ENCODE peak calls at places on chromosomes 11 and 22, in four cellular contexts. Q is neuronal stem cell, J is IMR-90, U is trophoblast cell. D is an unnamed sample.

GRCh38 chr11:96256213-96256580 is 86.8 kb downstream of the MAML2 start:
- DNase-seq in Q (no peak), J (no peak), U (peak; percentile 45), D (no peak)

GRCh38 chr11:8251767-8252295 is 11.8 kb downstream of the LMO1 start:
- DNase-seq in Q (no peak), J (no peak), U (no peak), D (no peak)

GRCh38 chr11:60948251-60948650 is 3.7 kb downstream of the SLC15A3 start:
- DNase-seq in Q (no peak), J (no peak), U (no peak), D (no peak)

GRCh38 chr11:11143849-11144248 is 209.2 kb downstream of the CSNK2A3 start:
- DNase-seq in Q (no peak), J (no peak), U (no peak), D (no peak)

GRCh38 chr11:110897035-110897434 is 184.8 kb upstream of the ARHGAP20 start:
- DNase-seq in Q (no peak), J (peak; percentile 80), U (no peak), D (no peak)

GRCh38 chr11:110601941-110602340 is 110.3 kb downstream of the ARHGAP20 start:
- DNase-seq in Q (no peak), J (no peak), U (no peak), D (no peak)

GRCh38 chr22:35230839-35231584 is 26.3 kb upstream of the HMGXB4 start:
- DNase-seq in Q (no peak), J (no peak), U (no peak), D (no peak)

GRCh38 chr11:130190371-130190881 is 30.8 kb downstream of the ST14 start:
- DNase-seq in Q (no peak), J (no peak), U (no peak), D (no peak)

GRCh38 chr11:113647856-113648255 is 58.3 kb downstream of the TMPRSS5 start:
- DNase-seq in Q (no peak), J (no peak), U (peak; percentile 87), D (no peak)

GRCh38 chr22:49368221-49368975 is 459.3 kb downstream of the BRD1 start:
- DNase-seq in Q (no peak), J (no peak), U (no peak), D (no peak)

GRCh38 chr11:80638296-80638695 is 1197.5 kb upstream of the TENM4 start:
- DNase-seq in Q (no peak), J (no peak), U (peak; percentile 64), D (no peak)

GRCh38 chr11:103659138-103659734 is 377.2 kb upstream of the DDI1 start:
- DNase-seq in Q (no peak), J (no peak), U (peak; percentile 19), D (peak; percentile 60)

GRCh38 chr11:83157755-83158473 is 983 bp downstream of the PCF11 start:
- DNase-seq in Q (peak; percentile 35), J (peak; percentile 33), U (peak; percentile 41), D (peak; percentile 74)

GRCh38 chr11:36404831-36405230 is 105.2 kb downstream of the TRAF6 start:
- DNase-seq in Q (no peak), J (peak; percentile 28), U (no peak), D (no peak)

GRCh38 chr11:62152245-62153086 is 28.7 kb downstream of the INCENP start:
- DNase-seq in Q (no peak), J (no peak), U (no peak), D (no peak)

GRCh38 chr11:9716275-9717039 is 52.6 kb downstream of the SWAP70 start:
- DNase-seq in Q (no peak), J (peak; percentile 83), U (peak; percentile 21), D (no peak)

GRCh38 chr22:36355362-36355761 is 32.4 kb downstream of the MYH9 start:
- DNase-seq in Q (no peak), J (peak; percentile 52), U (no peak), D (no peak)

GRCh38 chr22:41563051-41563711 is 2.4 kb downstream of the CSDC2 start:
- DNase-seq in Q (no peak), J (peak; percentile 85), U (no peak), D (peak; percentile 84)

GRCh38 chr22:35589071-35589735 is 27.9 kb downstream of the MB start:
- DNase-seq in Q (no peak), J (peak; percentile 77), U (peak; percentile 99), D (peak; percentile 98)

GRCh38 chr11:1864831-1865665 is 12.2 kb downstream of the LSP1 start:
- DNase-seq in Q (no peak), J (no peak), U (no peak), D (no peak)

GRCh38 chr11:61091373-61092279 is 10.7 kb upstream of the CD5 start:
- DNase-seq in Q (no peak), J (peak; percentile 12), U (peak; percentile 14), D (peak; percentile 65)

GRCh38 chr11:77322926-77323590 is 21.6 kb upstream of the GDPD4 start:
- DNase-seq in Q (no peak), J (peak; percentile 57), U (peak; percentile 14), D (no peak)

GRCh38 chr11:94754819-94755218 is 13.3 kb upstream of the AMOTL1 start:
- DNase-seq in Q (no peak), J (no peak), U (no peak), D (no peak)

GRCh38 chr22:29200901-29201300 is 4.8 kb upstream of the EMID1 start:
- DNase-seq in Q (no peak), J (no peak), U (no peak), D (no peak)

GRCh38 chr22:29199702-29200400 is 5.8 kb upstream of the EMID1 start:
- DNase-seq in Q (no peak), J (no peak), U (no peak), D (no peak)

GRCh38 chr22:29202231-29203192 is 3.2 kb upstream of the EMID1 start:
- DNase-seq in Q (no peak), J (peak; percentile 55), U (no peak), D (peak; percentile 64)

GRCh38 chr22:29203456-29203855 is 2.2 kb upstream of the EMID1 start:
- DNase-seq in Q (no peak), J (no peak), U (no peak), D (no peak)

GRCh38 chr22:29201722-29202230 is 3.9 kb upstream of the EMID1 start:
- DNase-seq in Q (no peak), J (no peak), U (no peak), D (no peak)
- H3K18ac ChIP-seq in Q (no peak overlapping the region), J (no peak overlapping the region), U (no peak overlapping the region), D (no peak overlapping the region)

GRCh38 chr11:17463795-17464194 is 12.8 kb downstream of the ABCC8 start:
- DNase-seq in Q (no peak), J (no peak), U (no peak), D (no peak)
- H3K4ac ChIP-seq in Q (no peak overlapping the region), J (no peak overlapping the region), U (no peak overlapping the region), D (no peak overlapping the region)

DNA sequence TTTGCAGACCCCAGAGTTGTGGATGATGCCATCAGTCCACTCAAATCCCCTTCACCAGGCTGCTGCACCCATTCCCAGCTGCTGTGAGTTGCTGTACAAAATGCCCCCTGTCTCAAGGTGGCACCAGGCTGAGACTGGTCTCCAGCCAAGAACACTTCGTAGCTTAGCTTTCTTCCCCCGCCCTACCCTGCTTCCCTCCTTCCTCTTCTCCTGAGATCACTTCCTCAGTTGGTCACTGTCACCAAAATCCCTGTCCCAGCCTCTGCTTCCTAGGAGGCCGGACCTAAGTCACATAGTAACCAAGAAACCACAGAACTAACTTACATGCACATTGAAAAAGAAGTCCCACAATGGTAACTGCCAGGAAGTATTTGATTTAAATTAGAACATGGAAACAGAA is 18.4 kb upstream of the ARRB1 start:
- DNase-seq in Q (no peak), J (no peak), U (no peak), D (no peak)
- H3K18ac ChIP-seq in Q (no peak overlapping the region), J (no peak overlapping the region), U (no peak overlapping the region), D (no peak overlapping the region)

GRCh38 chr11:119120639-119121007 is 757 bp upstream of the HINFP start:
- DNase-seq in Q (peak; percentile 24), J (peak; percentile 70), U (no peak), D (no peak)
- H3K4ac ChIP-seq in Q (no peak overlapping the region), J (peak overlapping the region; percentile 87), U (no peak overlapping the region), D (no peak overlapping the region)

GRCh38 chr11:12201016-12201985 is 90.9 kb downstream of the MICAL2 start:
- DNase-seq in Q (no peak), J (peak; percentile 97), U (peak; percentile 94), D (peak; percentile 94)

GRCh38 chr11:12198261-12198925 is 88.0 kb downstream of the MICAL2 start:
- DNase-seq in Q (no peak), J (no peak), U (no peak), D (no peak)

GRCh38 chr11:12200359-12201015 is 90.1 kb downstream of the MICAL2 start:
- DNase-seq in Q (no peak), J (peak; percentile 83), U (peak; percentile 76), D (no peak)

GRCh38 chr11:12196862-12197261 is 86.5 kb downstream of the MICAL2 start:
- DNase-seq in Q (no peak), J (no peak), U (peak; percentile 25), D (no peak)

GRCh38 chr11:12199231-12199948 is 89.0 kb downstream of the MICAL2 start:
- DNase-seq in Q (no peak), J (no peak), U (no peak), D (peak; percentile 52)
- H3K18ac ChIP-seq in Q (peak overlapping the region; percentile 6), J (peak overlapping the region; percentile 4), U (peak overlapping the region; percentile 74), D (no peak overlapping the region)

GRCh38 chr22:20016734-20017621 is at the start of gene ARVCF:
- DNase-seq in Q (peak; percentile 89), J (peak; percentile 85), U (peak; percentile 98), D (peak; percentile 92)
- H3K4ac ChIP-seq in Q (no peak within 1 kb of the TSS), J (no peak within 1 kb of the TSS), U (no peak within 1 kb of the TSS), D (no peak within 1 kb of the TSS)

GRCh38 chr11:66288138-66288865 is 641 bp downstream of the YIF1A start:
- DNase-seq in Q (no peak), J (no peak), U (peak; percentile 25), D (peak; percentile 31)
- H3K18ac ChIP-seq in Q (peak overlapping the region; percentile 99), J (peak overlapping the region; percentile 38), U (peak overlapping the region; percentile 97), D (peak overlapping the region; percentile 86)

GRCh38 chr11:12696911-12697581 is 22.8 kb downstream of the TEAD1 start:
- DNase-seq in Q (no peak), J (no peak), U (peak; percentile 91), D (peak; percentile 42)
- H3K4ac ChIP-seq in Q (no peak overlapping the region), J (peak overlapping the region; percentile 28), U (peak overlapping the region; percentile 61), D (no peak overlapping the region)

GRCh38 chr22:39232246-39232645 is 12.5 kb downstream of the PDGFB start:
- DNase-seq in Q (no peak), J (no peak), U (peak; percentile 83), D (no peak)

GRCh38 chr22:39232806-39233735 is 11.7 kb downstream of the PDGFB start:
- DNase-seq in Q (no peak), J (no peak), U (no peak), D (no peak)

GRCh38 chr22:39233736-39234120 is 11.1 kb downstream of the PDGFB start:
- DNase-seq in Q (no peak), J (no peak), U (no peak), D (no peak)

GRCh38 chr22:39234867-39235687 is 9.7 kb downstream of the PDGFB start:
- DNase-seq in Q (no peak), J (no peak), U (no peak), D (no peak)

GRCh38 chr22:39234157-39234793 is 10.5 kb downstream of the PDGFB start:
- DNase-seq in Q (peak; percentile 63), J (no peak), U (peak; percentile 71), D (peak; percentile 85)
- H3K18ac ChIP-seq in Q (peak overlapping the region; percentile 98), J (no peak overlapping the region), U (peak overlapping the region; percentile 34), D (peak overlapping the region; percentile 29)

GRCh38 chr11:58578635-58579191 is at the start of gene ZFP91:
- DNase-seq in Q (peak; percentile 97), J (peak; percentile 98), U (peak; percentile 96), D (peak; percentile 99)
- H3K4ac ChIP-seq in Q (peak within 1 kb of the TSS; percentile 89), J (peak within 1 kb of the TSS; percentile 98), U (peak within 1 kb of the TSS; percentile 89), D (peak within 1 kb of the TSS; percentile 99)

D was measured in mesendoderm.